ENCODE peak calls at places on chromosomes 1 and 21, in five cellular contexts. H is SIG-M5; J is left colon; Z is activated CD8-positive, alpha-beta memory T cell treated with anti-CD3 and anti-CD28 coated beads for 4 hours; Y is NCI-H1105. Q is an unnamed sample.

GRCh38 chr1:62045579-62045978 is 149.1 kb upstream of the L1TD1 start:
- DNase-seq in Z (no peak), J (no peak), H (no peak), Y (peak), Q (no peak)

GRCh38 chr21:41653944-41654625 is 112.8 kb downstream of the RIPK4 start:
- DNase-seq in H (no peak), Z (no peak), J (no peak), Y (no peak), Q (no peak)

GRCh38 chr1:15625224-15625917 is 8.1 kb downstream of the DDI2 start:
- DNase-seq in H (no peak), Y (no peak), Z (no peak), J (no peak), Q (no peak)

GRCh38 chr1:245863566-245864184 is 643.4 kb downstream of the SMYD3 start:
- DNase-seq in J (no peak), H (no peak), Z (no peak), Y (no peak), Q (no peak)

GRCh38 chr1:99621340-99621901 is 24.5 kb upstream of the PALMD start:
- DNase-seq in J (no peak), Z (no peak), H (no peak), Y (no peak), Q (no peak)

GRCh38 chr1:85746777-85747176 is 38.5 kb upstream of the ZNHIT6 start:
- DNase-seq in Y (no peak), J (no peak), Z (no peak), H (no peak), Q (no peak)

GRCh38 chr1:214683596-214683995 is 80.6 kb downstream of the CENPF start:
- DNase-seq in Z (no peak), H (no peak), J (no peak), Y (no peak), Q (no peak)

GRCh38 chr1:67460648-67461500 is 30.7 kb upstream of the SERBP1 start:
- DNase-seq in J (no peak), Z (no peak), Y (no peak), H (no peak), Q (no peak)

GRCh38 chr1:43766086-43766784 is 58.9 kb downstream of the ST3GAL3 start:
- DNase-seq in J (no peak), Z (no peak), Y (no peak), H (no peak), Q (no peak)

GRCh38 chr1:153456396-153456795 is 4.1 kb downstream of the S100A7 start:
- DNase-seq in H (no peak), J (no peak), Z (no peak), Y (no peak), Q (no peak)

GRCh38 chr1:115531806-115532359 is 109.9 kb upstream of the VANGL1 start:
- DNase-seq in Z (no peak), H (no peak), Y (no peak), J (no peak), Q (no peak)

GRCh38 chr1:58727363-58727762 is 27.5 kb upstream of the MYSM1 start:
- DNase-seq in J (no peak), H (no peak), Y (no peak), Z (no peak), Q (no peak)

GRCh38 chr1:48675251-48675650 is 101.4 kb downstream of the BEND5 start:
- DNase-seq in J (no peak), H (no peak), Z (no peak), Y (no peak), Q (peak)

GRCh38 chr1:88791192-88791591 is 100.2 kb downstream of the GTF2B start:
- DNase-seq in H (no peak), Y (no peak), Z (no peak), J (no peak), Q (no peak)

GRCh38 chr1:234933475-234933874 is 195.2 kb downstream of the TOMM20 start:
- DNase-seq in J (no peak), Y (no peak), H (peak), Z (no peak), Q (no peak)

GRCh38 chr1:27966402-27967105 is 6.8 kb downstream of the XKR8 start:
- DNase-seq in J (no peak), Y (no peak), Z (no peak), H (no peak), Q (no peak)

GRCh38 chr21:46326110-46326703 is 2.3 kb downstream of the PCNT start:
- DNase-seq in Y (no peak), Z (no peak), H (no peak), J (no peak), Q (no peak)

GRCh38 chr1:53512807-53513755 is 53.9 kb downstream of the DMRTB1 start:
- DNase-seq in Z (no peak), J (no peak), Y (peak), H (no peak), Q (no peak)

GRCh38 chr1:172136925-172137324 is 283.6 kb upstream of the C1orf105 start:
- DNase-seq in H (no peak), J (no peak), Z (no peak), Y (no peak), Q (no peak)

GRCh38 chr1:10779201-10779600 is 17.2 kb downstream of the CASZ1 start:
- DNase-seq in Z (no peak), H (no peak), Y (peak), J (peak), Q (peak)

GRCh38 chr1:178060789-178061556 is 32.9 kb upstream of the RASAL2 start:
- DNase-seq in Z (no peak), Y (no peak), H (no peak), J (no peak), Q (no peak)

GRCh38 chr1:235679644-235680043 is 30.1 kb upstream of the GNG4 start:
- DNase-seq in J (no peak), Y (no peak), Z (no peak), H (no peak), Q (no peak)

GRCh38 chr1:242240691-242241090 is 241.8 kb upstream of the MAP1LC3C start:
- DNase-seq in H (no peak), J (no peak), Y (no peak), Z (no peak), Q (no peak)

GRCh38 chr1:112877741-112878140 is 78.3 kb downstream of the SLC16A1 start:
- DNase-seq in Z (no peak), Y (no peak), H (no peak), J (no peak), Q (no peak)

GRCh38 chr1:53637726-53638640 is 101.0 kb downstream of the GLIS1 start:
- DNase-seq in H (no peak), Y (no peak), Z (no peak), J (no peak), Q (no peak)

GRCh38 chr1:35319988-35320713 is 51.6 kb downstream of the ZMYM4 start:
- DNase-seq in Z (no peak), J (no peak), H (no peak), Y (no peak), Q (no peak)

GRCh38 chr1:206066479-206067171 is 13.7 kb downstream of the RHEX start:
- DNase-seq in H (no peak), J (no peak), Z (no peak), Y (no peak), Q (no peak)

GRCh38 chr1:155871390-155871789 is 12.0 kb downstream of the SYT11 start:
- DNase-seq in H (no peak), J (no peak), Z (no peak), Y (peak), Q (no peak)

GRCh38 chr1:67058242-67058641 is 4.3 kb upstream of the SLC35D1 start:
- DNase-seq in Z (no peak), J (no peak), H (no peak), Y (no peak), Q (no peak)

GRCh38 chr1:198624648-198624980 is 14.2 kb upstream of the PTPRC start:
- DNase-seq in H (no peak), Y (no peak), J (no peak), Z (no peak), Q (no peak)

GRCh38 chr1:40059960-40060337 is 19.4 kb downstream of the CAP1 start:
- DNase-seq in Z (no peak), H (no peak), J (no peak), Y (no peak), Q (no peak)

GRCh38 chr1:201375169-201375568 is 2.3 kb downstream of the TNNT2 start:
- DNase-seq in J (no peak), Y (no peak), H (no peak), Z (no peak), Q (no peak)

GRCh38 chr1:150268342-150268705 is 492 bp downstream of the APH1A start:
- DNase-seq in J (peak), Z (no peak), Y (no peak), H (no peak), Q (no peak)

GRCh38 chr1:19430121-19431068 is 54.9 kb downstream of the CAPZB start:
- DNase-seq in Z (no peak), H (no peak), J (no peak), Y (peak), Q (no peak)

GRCh38 chr1:98314591-98314990 is 346.9 kb upstream of the SNX7 start:
- DNase-seq in J (no peak), Z (no peak), H (no peak), Y (no peak), Q (no peak)

GRCh38 chr1:226638608-226639007 is 90.0 kb downstream of the STUM start:
- DNase-seq in J (peak), Z (no peak), Y (no peak), H (no peak), Q (no peak)

GRCh38 chr21:14120091-14120734 is 90.5 kb downstream of the LIPI start:
- DNase-seq in H (no peak), J (no peak), Y (peak), Z (no peak), Q (no peak)

GRCh38 chr1:214552174-214552608 is 789 bp upstream of the PTPN14 start:
- DNase-seq in Z (no peak), H (no peak), J (peak), Y (no peak), Q (no peak)